ENCODE peak calls at places on chromosomes 12 and 14, in ten cellular contexts. T is ovary; G is LHCN-M2; H is stimulated activated CD4-positive, alpha-beta T cell treated with anti-CD3 and anti-CD28 coated beads, Interleukin-1b, Interleukin-23, amount 100 ng/mL, for 4 hours; R is cardiac muscle cell; V is SK-MEL-5; U is lung; Q is cardiac fibroblast; Z is kidney glomerular epithelial cell; P is Ammon's horn. J is an unnamed sample.

GRCh38 chr14:100663528-100664052 is 63.1 kb upstream of the DLK1 start:
- DNase-seq in T (no peak), G (no peak), H (no peak), R (no peak), V (no peak), U (no peak), Q (no peak), Z (no peak), P (no peak), J (no peak)

GRCh38 chr12:97112161-97112560 is 205.1 kb downstream of the NEDD1 start:
- DNase-seq in T (no peak), G (no peak), H (no peak), R (no peak), V (no peak), U (no peak), Q (no peak), Z (peak), P (no peak), J (no peak)

GRCh38 chr14:105203057-105203494 is 22.0 kb upstream of the NUDT14 start:
- DNase-seq in T (peak), G (peak), H (peak), R (peak), V (peak), U (peak), Q (peak), Z (peak), P (peak), J (no peak)

GRCh38 chr14:61608245-61609142 is 86.8 kb upstream of the HIF1A start:
- DNase-seq in T (no peak), G (peak), H (no peak), R (no peak), V (no peak), U (no peak), Q (peak), Z (no peak), P (peak), J (peak)

GRCh38 chr12:12722351-12723146 is 5.4 kb downstream of the CDKN1B start:
- DNase-seq in T (no peak), G (peak), H (no peak), R (no peak), V (peak), U (no peak), Q (peak), Z (peak), P (no peak), J (peak)

GRCh38 chr14:88669346-88669745 is 106.5 kb downstream of the ZC3H14 start:
- DNase-seq in T (no peak), G (no peak), H (no peak), R (no peak), V (no peak), U (no peak), Q (no peak), Z (no peak), P (no peak), J (no peak)

GRCh38 chr14:71250791-71251190 is 343.5 kb downstream of the PCNX1 start:
- DNase-seq in T (no peak), G (no peak), H (no peak), R (no peak), V (no peak), U (no peak), Q (peak), Z (no peak), P (no peak), J (no peak)

GRCh38 chr12:105204916-105205315 is 31.1 kb downstream of the APPL2 start:
- DNase-seq in T (no peak), G (peak), H (no peak), R (no peak), V (no peak), U (no peak), Q (peak), Z (no peak), P (no peak), J (no peak)

GRCh38 chr12:116990971-116991966 is 80.5 kb downstream of the FBXW8 start:
- DNase-seq in T (no peak), G (no peak), H (no peak), R (no peak), V (no peak), U (no peak), Q (no peak), Z (no peak), P (peak), J (no peak)

GRCh38 chr12:88334271-88334670 is 192.2 kb downstream of the TMTC3 start:
- DNase-seq in T (peak), G (peak), H (no peak), R (no peak), V (peak), U (no peak), Q (peak), Z (no peak), P (no peak), J (no peak)

GRCh38 chr12:119230804-119231203 is 52.1 kb downstream of the HSPB8 start:
- DNase-seq in T (no peak), G (no peak), H (no peak), R (no peak), V (no peak), U (no peak), Q (no peak), Z (no peak), P (no peak), J (no peak)

GRCh38 chr12:112130461-112130998 is 5.2 kb downstream of the TRAFD1 start:
- DNase-seq in T (no peak), G (peak), H (no peak), R (no peak), V (no peak), U (no peak), Q (no peak), Z (peak), P (no peak), J (no peak)

GRCh38 chr14:50057331-50057730 is 59.0 kb downstream of the VCPKMT start:
- DNase-seq in T (no peak), G (no peak), H (no peak), R (no peak), V (no peak), U (no peak), Q (no peak), Z (no peak), P (no peak), J (no peak)

GRCh38 chr12:132429932-132430643 is 59.9 kb upstream of the FBRSL1 start:
- DNase-seq in T (no peak), G (peak), H (peak), R (no peak), V (no peak), U (no peak), Q (peak), Z (no peak), P (no peak), J (peak)

GRCh38 chr14:69059658-69060648 is 80.9 kb upstream of the ACTN1 start:
- DNase-seq in T (no peak), G (peak), H (no peak), R (no peak), V (no peak), U (peak), Q (peak), Z (no peak), P (no peak), J (no peak)

GRCh38 chr12:95197636-95198035 is 19.6 kb downstream of the FGD6 start:
- DNase-seq in T (no peak), G (no peak), H (no peak), R (no peak), V (no peak), U (no peak), Q (no peak), Z (no peak), P (no peak), J (no peak)

GRCh38 chr14:50067723-50068495 is 48.5 kb downstream of the VCPKMT start:
- DNase-seq in T (no peak), G (peak), H (no peak), R (no peak), V (no peak), U (no peak), Q (peak), Z (peak), P (no peak), J (no peak)

GRCh38 chr12:128551266-128552025 is 272.3 kb downstream of the SLC15A4 start:
- DNase-seq in T (no peak), G (no peak), H (no peak), R (no peak), V (no peak), U (no peak), Q (no peak), Z (no peak), P (peak), J (peak)

GRCh38 chr14:49619730-49620129 is 696 bp downstream of the RPL36AL start:
- DNase-seq in T (no peak), G (no peak), H (no peak), R (no peak), V (no peak), U (no peak), Q (no peak), Z (no peak), P (no peak), J (no peak)

J was measured in NCI-H2029 treated with DMSO at 0.1 percent for 48 hours.